ENCODE peak calls at places on chromosomes 6 and 20, in ten cellular contexts. One of them, this sample, is unnamed.

GRCh38 chr6:126094411-126094810 is 108.1 kb downstream of the TRMT11 start:
- DNase-seq in colonic mucosa: no peak
- DNase-seq in PC-3: no peak
- DNase-seq in endodermal cell: no peak
- DNase-seq in HepG2: no peak
- DNase-seq in IMR-90: no peak
- DNase-seq in H9: no peak
- DNase-seq in neuronal stem cell: no peak
- DNase-seq in neural progenitor cell: no peak
- DNase-seq in fibroblast of lung: no peak
- DNase-seq in this sample: no peak

GRCh38 chr20:39338977-39339376 is 376.8 kb downstream of the DHX35 start:
- DNase-seq in colonic mucosa: no peak
- DNase-seq in IMR-90: no peak
- DNase-seq in neuronal stem cell: no peak
- DNase-seq in PC-3: no peak
- DNase-seq in H9: no peak
- DNase-seq in HepG2: no peak
- DNase-seq in neural progenitor cell: no peak
- DNase-seq in fibroblast of lung: no peak
- DNase-seq in endodermal cell: no peak
- DNase-seq in this sample: no peak

GRCh38 chr20:47318596-47319516 is 37.6 kb downstream of the ZMYND8 start:
- DNase-seq in HepG2: peak; percentile 62
- DNase-seq in neuronal stem cell: no peak
- DNase-seq in neural progenitor cell: peak; percentile 80
- DNase-seq in endodermal cell: peak; percentile 86
- DNase-seq in fibroblast of lung: peak; percentile 89
- DNase-seq in colonic mucosa: peak; percentile 79
- DNase-seq in IMR-90: peak; percentile 69
- DNase-seq in H9: peak; percentile 79
- DNase-seq in PC-3: peak; percentile 67
- DNase-seq in this sample: peak; percentile 94

GRCh38 chr6:36631326-36632046 is 37.3 kb downstream of the SRSF3 start:
- DNase-seq in neuronal stem cell: no peak
- DNase-seq in fibroblast of lung: no peak
- DNase-seq in H9: no peak
- DNase-seq in endodermal cell: no peak
- DNase-seq in colonic mucosa: no peak
- DNase-seq in HepG2: no peak
- DNase-seq in PC-3: no peak
- DNase-seq in neural progenitor cell: no peak
- DNase-seq in IMR-90: no peak
- DNase-seq in this sample: no peak

GRCh38 chr20:41166201-41167117 is 29.1 kb downstream of the PLCG1 start:
- DNase-seq in HepG2: no peak
- DNase-seq in colonic mucosa: no peak
- DNase-seq in neuronal stem cell: no peak
- DNase-seq in endodermal cell: no peak
- DNase-seq in H9: no peak
- DNase-seq in neural progenitor cell: no peak
- DNase-seq in fibroblast of lung: no peak
- DNase-seq in PC-3: no peak
- DNase-seq in IMR-90: no peak
- DNase-seq in this sample: peak; percentile 56

GRCh38 chr6:157552956-157553485 is 172.0 kb downstream of the ZDHHC14 start:
- DNase-seq in endodermal cell: no peak
- DNase-seq in fibroblast of lung: no peak
- DNase-seq in neural progenitor cell: peak; percentile 30
- DNase-seq in colonic mucosa: no peak
- DNase-seq in IMR-90: no peak
- DNase-seq in neuronal stem cell: no peak
- DNase-seq in HepG2: no peak
- DNase-seq in H9: no peak
- DNase-seq in PC-3: no peak
- DNase-seq in this sample: no peak

GRCh38 chr20:13059398-13060136 is 50.8 kb downstream of the SPTLC3 start:
- DNase-seq in neuronal stem cell: no peak
- DNase-seq in PC-3: no peak
- DNase-seq in HepG2: no peak
- DNase-seq in neural progenitor cell: no peak
- DNase-seq in colonic mucosa: no peak
- DNase-seq in endodermal cell: no peak
- DNase-seq in H9: peak; percentile 46
- DNase-seq in fibroblast of lung: no peak
- DNase-seq in IMR-90: no peak
- DNase-seq in this sample: no peak

GRCh38 chr20:35049776-35050352 is 42.7 kb downstream of the TRPC4AP start:
- DNase-seq in HepG2: no peak
- DNase-seq in endodermal cell: no peak
- DNase-seq in fibroblast of lung: no peak
- DNase-seq in PC-3: peak; percentile 5
- DNase-seq in neuronal stem cell: peak; percentile 1
- DNase-seq in IMR-90: no peak
- DNase-seq in H9: no peak
- DNase-seq in neural progenitor cell: no peak
- DNase-seq in colonic mucosa: no peak
- DNase-seq in this sample: no peak

DNA sequence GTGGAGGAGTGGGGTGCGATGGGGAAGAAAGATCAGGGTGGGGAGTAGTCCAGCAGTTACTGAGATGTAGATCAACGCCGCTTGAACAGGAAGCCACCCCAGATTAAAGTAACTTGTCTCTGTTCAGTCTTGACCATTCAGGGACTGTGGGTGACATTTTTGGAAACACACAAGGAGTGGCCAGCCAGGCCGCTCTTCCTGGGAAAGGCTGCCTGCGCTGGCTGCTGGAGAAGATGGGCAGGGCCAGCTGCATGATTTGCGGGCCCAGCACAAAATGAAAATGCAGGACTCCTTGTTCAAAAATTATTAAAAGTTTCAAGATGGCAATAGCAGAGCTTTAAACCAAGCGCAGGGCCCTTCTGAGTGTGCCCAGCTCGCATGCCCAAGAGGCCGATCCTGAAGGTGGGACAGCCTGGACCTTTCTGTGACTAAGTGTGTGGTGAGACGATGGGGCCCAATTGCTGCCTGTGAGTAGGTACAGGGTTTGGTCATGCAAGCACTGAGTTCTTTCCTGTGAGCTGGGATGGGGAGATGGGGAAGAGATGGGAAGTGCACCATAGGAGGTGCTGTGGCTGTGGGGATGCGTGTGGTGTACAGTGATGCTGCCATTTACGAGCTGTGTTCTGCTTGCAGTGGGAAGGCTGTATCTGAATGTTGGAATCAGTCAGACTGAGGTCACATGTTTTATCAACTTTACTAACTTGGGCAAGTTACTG is 51.3 kb downstream of the DAAM2 start:
- DNase-seq in neuronal stem cell: no peak
- DNase-seq in H9: no peak
- DNase-seq in endodermal cell: no peak
- DNase-seq in IMR-90: peak; percentile 6
- DNase-seq in colonic mucosa: no peak
- DNase-seq in fibroblast of lung: no peak
- DNase-seq in neural progenitor cell: no peak
- DNase-seq in PC-3: no peak
- DNase-seq in HepG2: no peak
- DNase-seq in this sample: no peak
- H3K27ac ChIP-seq in neuronal stem cell: no peak overlapping the region
- H3K27ac ChIP-seq in H9: no peak overlapping the region
- H3K27ac ChIP-seq in endodermal cell: no peak overlapping the region
- H3K27ac ChIP-seq in IMR-90: no peak overlapping the region
- H3K27ac ChIP-seq in colonic mucosa: no peak overlapping the region
- H3K27ac ChIP-seq in fibroblast of lung: no peak overlapping the region
- H3K27ac ChIP-seq in neural progenitor cell: no peak overlapping the region
- H3K27ac ChIP-seq in PC-3: no peak overlapping the region
- H3K27ac ChIP-seq in HepG2: no peak overlapping the region
- H3K27ac ChIP-seq in this sample: no peak overlapping the region

GRCh38 chr20:52103911-52104545 is 87.6 kb downstream of the ZFP64 start:
- DNase-seq in PC-3: no peak
- DNase-seq in H9: peak; percentile 69
- DNase-seq in colonic mucosa: no peak
- DNase-seq in neural progenitor cell: peak; percentile 49
- DNase-seq in fibroblast of lung: peak; percentile 24
- DNase-seq in HepG2: no peak
- DNase-seq in endodermal cell: peak; percentile 86
- DNase-seq in neuronal stem cell: no peak
- DNase-seq in IMR-90: peak; percentile 14
- DNase-seq in this sample: no peak

GRCh38 chr20:52104546-52105044 is 87.0 kb downstream of the ZFP64 start:
- DNase-seq in neuronal stem cell: peak; percentile 46
- DNase-seq in PC-3: no peak
- DNase-seq in neural progenitor cell: peak; percentile 75
- DNase-seq in colonic mucosa: no peak
- DNase-seq in H9: peak; percentile 73
- DNase-seq in endodermal cell: peak; percentile 89
- DNase-seq in IMR-90: peak; percentile 8
- DNase-seq in HepG2: no peak
- DNase-seq in fibroblast of lung: peak; percentile 19
- DNase-seq in this sample: no peak

GRCh38 chr20:52102559-52102958 is 89.0 kb downstream of the ZFP64 start:
- DNase-seq in neuronal stem cell: no peak
- DNase-seq in colonic mucosa: no peak
- DNase-seq in HepG2: no peak
- DNase-seq in IMR-90: no peak
- DNase-seq in neural progenitor cell: no peak
- DNase-seq in endodermal cell: no peak
- DNase-seq in PC-3: no peak
- DNase-seq in H9: no peak
- DNase-seq in fibroblast of lung: no peak
- DNase-seq in this sample: no peak

GRCh38 chr20:52102126-52102525 is 89.5 kb downstream of the ZFP64 start:
- DNase-seq in fibroblast of lung: no peak
- DNase-seq in neural progenitor cell: no peak
- DNase-seq in colonic mucosa: no peak
- DNase-seq in H9: no peak
- DNase-seq in HepG2: no peak
- DNase-seq in neuronal stem cell: no peak
- DNase-seq in endodermal cell: no peak
- DNase-seq in IMR-90: no peak
- DNase-seq in PC-3: no peak
- DNase-seq in this sample: no peak

GRCh38 chr20:52103469-52103910 is 88.1 kb downstream of the ZFP64 start:
- DNase-seq in H9: peak; percentile 72
- DNase-seq in colonic mucosa: no peak
- DNase-seq in endodermal cell: peak; percentile 75
- DNase-seq in IMR-90: peak; percentile 20
- DNase-seq in neuronal stem cell: peak; percentile 8
- DNase-seq in neural progenitor cell: peak; percentile 46
- DNase-seq in HepG2: no peak
- DNase-seq in fibroblast of lung: peak; percentile 26
- DNase-seq in PC-3: no peak
- DNase-seq in this sample: no peak
- H3K9ac ChIP-seq in H9: peak overlapping the region; percentile 39
- H3K9ac ChIP-seq in colonic mucosa: no peak overlapping the region
- H3K9ac ChIP-seq in endodermal cell: no peak overlapping the region
- H3K9ac ChIP-seq in IMR-90: peak overlapping the region; percentile 46
- H3K9ac ChIP-seq in neuronal stem cell: peak overlapping the region; percentile 66
- H3K9ac ChIP-seq in neural progenitor cell: no peak overlapping the region
- H3K9ac ChIP-seq in HepG2: no peak overlapping the region
- H3K9ac ChIP-seq in fibroblast of lung: no peak overlapping the region
- H3K9ac ChIP-seq in PC-3: no peak overlapping the region
- H3K9ac ChIP-seq in this sample: no peak overlapping the region

GRCh38 chr6:11284996-11285395 is 52.5 kb upstream of the NEDD9 start:
- DNase-seq in PC-3: no peak
- DNase-seq in IMR-90: no peak
- DNase-seq in colonic mucosa: no peak
- DNase-seq in H9: no peak
- DNase-seq in fibroblast of lung: no peak
- DNase-seq in neuronal stem cell: no peak
- DNase-seq in endodermal cell: no peak
- DNase-seq in HepG2: no peak
- DNase-seq in neural progenitor cell: no peak
- DNase-seq in this sample: no peak

GRCh38 chr6:11283629-11284028 is 51.2 kb upstream of the NEDD9 start:
- DNase-seq in neuronal stem cell: no peak
- DNase-seq in PC-3: no peak
- DNase-seq in fibroblast of lung: no peak
- DNase-seq in IMR-90: no peak
- DNase-seq in H9: no peak
- DNase-seq in neural progenitor cell: no peak
- DNase-seq in endodermal cell: no peak
- DNase-seq in HepG2: no peak
- DNase-seq in colonic mucosa: no peak
- DNase-seq in this sample: no peak

GRCh38 chr6:11292291-11292552 is 59.8 kb upstream of the NEDD9 start:
- DNase-seq in PC-3: no peak
- DNase-seq in endodermal cell: no peak
- DNase-seq in IMR-90: no peak
- DNase-seq in neural progenitor cell: no peak
- DNase-seq in H9: no peak
- DNase-seq in fibroblast of lung: no peak
- DNase-seq in neuronal stem cell: no peak
- DNase-seq in HepG2: no peak
- DNase-seq in colonic mucosa: no peak
- DNase-seq in this sample: no peak

GRCh38 chr6:11290027-11290426 is 57.6 kb upstream of the NEDD9 start:
- DNase-seq in neuronal stem cell: no peak
- DNase-seq in fibroblast of lung: no peak
- DNase-seq in neural progenitor cell: no peak
- DNase-seq in endodermal cell: no peak
- DNase-seq in PC-3: no peak
- DNase-seq in HepG2: no peak
- DNase-seq in colonic mucosa: no peak
- DNase-seq in H9: no peak
- DNase-seq in IMR-90: no peak
- DNase-seq in this sample: no peak

DNA sequence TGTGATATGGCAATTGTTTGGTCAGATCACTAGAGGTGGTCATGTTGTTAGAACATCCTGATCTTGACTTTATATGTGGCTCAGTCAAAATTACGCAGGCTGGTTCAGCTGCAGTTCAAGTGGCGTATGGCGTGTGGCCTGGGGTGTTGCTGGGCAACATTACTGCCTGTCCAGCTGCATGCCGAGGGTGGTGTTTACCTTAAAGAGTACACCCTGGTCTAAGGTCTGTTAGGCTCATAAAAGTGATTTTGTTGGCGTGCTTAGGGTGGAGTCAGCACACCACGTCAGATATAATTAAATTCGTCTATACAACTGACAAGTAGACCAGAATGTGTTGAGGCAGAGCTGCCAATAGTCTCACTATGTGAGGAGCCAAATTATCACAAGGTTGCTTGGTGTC is 55.6 kb upstream of the NEDD9 start:
- DNase-seq in neural progenitor cell: no peak
- DNase-seq in endodermal cell: no peak
- DNase-seq in H9: no peak
- DNase-seq in HepG2: no peak
- DNase-seq in neuronal stem cell: no peak
- DNase-seq in PC-3: no peak
- DNase-seq in IMR-90: no peak
- DNase-seq in colonic mucosa: peak; percentile 91
- DNase-seq in fibroblast of lung: no peak
- DNase-seq in this sample: no peak
- H3K27ac ChIP-seq in neural progenitor cell: no peak overlapping the region
- H3K27ac ChIP-seq in endodermal cell: no peak overlapping the region
- H3K27ac ChIP-seq in H9: no peak overlapping the region
- H3K27ac ChIP-seq in HepG2: no peak overlapping the region
- H3K27ac ChIP-seq in neuronal stem cell: no peak overlapping the region
- H3K27ac ChIP-seq in PC-3: no peak overlapping the region
- H3K27ac ChIP-seq in IMR-90: no peak overlapping the region
- H3K27ac ChIP-seq in colonic mucosa: peak overlapping the region; percentile 67
- H3K27ac ChIP-seq in fibroblast of lung: no peak overlapping the region
- H3K27ac ChIP-seq in this sample: no peak overlapping the region

DNA sequence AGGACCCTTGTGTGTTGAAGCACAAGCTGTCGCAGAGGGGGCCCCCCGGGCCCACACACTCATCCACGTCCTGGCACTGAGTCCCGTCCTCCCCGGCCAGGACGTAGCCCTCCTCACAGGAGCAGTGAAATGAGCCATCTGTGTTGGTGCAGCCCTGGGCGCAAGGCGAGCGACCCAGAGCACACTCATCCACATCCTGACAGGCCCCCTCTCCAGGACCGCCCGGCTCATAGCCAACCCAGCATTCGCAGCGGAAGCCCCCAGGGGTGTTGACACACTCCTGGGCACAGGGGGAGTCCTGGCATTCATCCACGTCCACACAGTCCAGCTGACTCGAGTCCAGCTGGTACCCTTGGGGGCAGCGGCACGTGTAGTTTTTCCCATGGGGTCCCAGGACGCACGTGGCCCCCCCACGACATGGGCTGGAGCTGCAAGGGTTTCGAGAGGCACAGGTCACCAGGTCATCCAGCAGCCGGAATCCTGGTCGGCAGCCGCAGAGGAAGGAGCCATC is 1.2 kb downstream of the CD93 start:
- DNase-seq in H9: no peak
- DNase-seq in HepG2: no peak
- DNase-seq in PC-3: no peak
- DNase-seq in fibroblast of lung: no peak
- DNase-seq in neuronal stem cell: no peak
- DNase-seq in IMR-90: no peak
- DNase-seq in colonic mucosa: no peak
- DNase-seq in neural progenitor cell: no peak
- DNase-seq in endodermal cell: no peak
- DNase-seq in this sample: no peak
- H3K9ac ChIP-seq in H9: no peak overlapping the region
- H3K9ac ChIP-seq in HepG2: no peak overlapping the region
- H3K9ac ChIP-seq in PC-3: no peak overlapping the region
- H3K9ac ChIP-seq in fibroblast of lung: no peak overlapping the region
- H3K9ac ChIP-seq in neuronal stem cell: no peak overlapping the region
- H3K9ac ChIP-seq in IMR-90: no peak overlapping the region
- H3K9ac ChIP-seq in colonic mucosa: no peak overlapping the region
- H3K9ac ChIP-seq in neural progenitor cell: no peak overlapping the region
- H3K9ac ChIP-seq in endodermal cell: no peak overlapping the region
- H3K9ac ChIP-seq in this sample: peak overlapping the region; percentile 23